ENCODE peak calls at places on chromosomes 13 and 19, in seven cellular contexts. One of them, this sample, is unnamed.

GRCh38 chr13:40345654-40346372 is 320.6 kb downstream of the FOXO1 start:
- DNase-seq in mucosa of descending colon: peak; percentile 25
- DNase-seq in BE2C: no peak
- DNase-seq in HCT116: no peak
- DNase-seq in uterus: no peak
- DNase-seq in fibroblast of lung: no peak
- DNase-seq in tibial artery: no peak
- DNase-seq in this sample: no peak

GRCh38 chr19:17021793-17022590 is 4.6 kb downstream of the CPAMD8 start:
- DNase-seq in mucosa of descending colon: no peak
- DNase-seq in BE2C: no peak
- DNase-seq in HCT116: no peak
- DNase-seq in uterus: no peak
- DNase-seq in fibroblast of lung: no peak
- DNase-seq in tibial artery: peak; percentile 30
- DNase-seq in this sample: no peak

GRCh38 chr13:113769881-113770280 is 10.9 kb downstream of the TMEM255B start:
- DNase-seq in mucosa of descending colon: no peak
- DNase-seq in BE2C: no peak
- DNase-seq in HCT116: no peak
- DNase-seq in uterus: no peak
- DNase-seq in fibroblast of lung: no peak
- DNase-seq in tibial artery: no peak
- DNase-seq in this sample: no peak

GRCh38 chr13:100957741-100958140 is 283.1 kb upstream of the TMTC4 start:
- DNase-seq in mucosa of descending colon: no peak
- DNase-seq in BE2C: no peak
- DNase-seq in HCT116: no peak
- DNase-seq in uterus: no peak
- DNase-seq in fibroblast of lung: no peak
- DNase-seq in tibial artery: no peak
- DNase-seq in this sample: no peak

GRCh38 chr13:110129076-110129475 is 177.9 kb downstream of the COL4A1 start:
- DNase-seq in mucosa of descending colon: no peak
- DNase-seq in BE2C: no peak
- DNase-seq in HCT116: no peak
- DNase-seq in uterus: no peak
- DNase-seq in fibroblast of lung: no peak
- DNase-seq in tibial artery: no peak
- DNase-seq in this sample: no peak

GRCh38 chr13:95494082-95494681 is 58.3 kb upstream of the CLDN10 start:
- DNase-seq in mucosa of descending colon: peak; percentile 67
- DNase-seq in BE2C: peak; percentile 32
- DNase-seq in HCT116: peak; percentile 62
- DNase-seq in uterus: no peak
- DNase-seq in fibroblast of lung: peak; percentile 76
- DNase-seq in tibial artery: no peak
- DNase-seq in this sample: no peak

GRCh38 chr19:48506138-48506733 is 5.4 kb downstream of the LMTK3 start:
- DNase-seq in mucosa of descending colon: no peak
- DNase-seq in BE2C: no peak
- DNase-seq in HCT116: no peak
- DNase-seq in uterus: no peak
- DNase-seq in fibroblast of lung: peak; percentile 64
- DNase-seq in tibial artery: no peak
- DNase-seq in this sample: no peak

GRCh38 chr19:15684828-15685227 is 11.9 kb downstream of the CYP4F12 start:
- DNase-seq in mucosa of descending colon: peak; percentile 46
- DNase-seq in BE2C: no peak
- DNase-seq in HCT116: no peak
- DNase-seq in uterus: no peak
- DNase-seq in fibroblast of lung: no peak
- DNase-seq in tibial artery: no peak
- DNase-seq in this sample: no peak

GRCh38 chr19:6531956-6532243 is 1.1 kb downstream of the TNFSF9 start:
- DNase-seq in mucosa of descending colon: no peak
- DNase-seq in BE2C: no peak
- DNase-seq in HCT116: no peak
- DNase-seq in uterus: no peak
- DNase-seq in fibroblast of lung: no peak
- DNase-seq in tibial artery: no peak
- DNase-seq in this sample: no peak

GRCh38 chr13:98486412-98486811 is 90.5 kb downstream of the STK24 start:
- DNase-seq in mucosa of descending colon: no peak
- DNase-seq in BE2C: no peak
- DNase-seq in HCT116: no peak
- DNase-seq in uterus: no peak
- DNase-seq in fibroblast of lung: no peak
- DNase-seq in tibial artery: no peak
- DNase-seq in this sample: no peak

GRCh38 chr13:98487016-98487415 is 89.9 kb downstream of the STK24 start:
- DNase-seq in mucosa of descending colon: no peak
- DNase-seq in BE2C: no peak
- DNase-seq in HCT116: no peak
- DNase-seq in uterus: no peak
- DNase-seq in fibroblast of lung: peak; percentile 42
- DNase-seq in tibial artery: no peak
- DNase-seq in this sample: no peak

GRCh38 chr13:98484289-98485219 is 92.4 kb downstream of the STK24 start:
- DNase-seq in mucosa of descending colon: peak; percentile 83
- DNase-seq in BE2C: no peak
- DNase-seq in HCT116: peak; percentile 97
- DNase-seq in uterus: peak; percentile 69
- DNase-seq in fibroblast of lung: peak; percentile 95
- DNase-seq in tibial artery: peak; percentile 90
- DNase-seq in this sample: peak; percentile 64

GRCh38 chr13:98483636-98484288 is 93.1 kb downstream of the STK24 start:
- DNase-seq in mucosa of descending colon: no peak
- DNase-seq in BE2C: no peak
- DNase-seq in HCT116: no peak
- DNase-seq in uterus: no peak
- DNase-seq in fibroblast of lung: peak; percentile 58
- DNase-seq in tibial artery: no peak
- DNase-seq in this sample: no peak

GRCh38 chr13:98485561-98485960 is 91.3 kb downstream of the STK24 start:
- DNase-seq in mucosa of descending colon: no peak
- DNase-seq in BE2C: no peak
- DNase-seq in HCT116: no peak
- DNase-seq in uterus: no peak
- DNase-seq in fibroblast of lung: no peak
- DNase-seq in tibial artery: no peak
- DNase-seq in this sample: no peak
- H3K4me1 ChIP-seq in mucosa of descending colon: peaks cover 65% of the 10 kb centered on the region
- H3K4me1 ChIP-seq in BE2C: peaks cover 53% of the 10 kb centered on the region
- H3K4me1 ChIP-seq in HCT116: peaks cover 36% of the 10 kb centered on the region
- H3K4me1 ChIP-seq in uterus: peaks cover 20% of the 10 kb centered on the region
- H3K4me1 ChIP-seq in fibroblast of lung: peaks cover 36% of the 10 kb centered on the region
- H3K4me1 ChIP-seq in tibial artery: peaks cover 59% of the 10 kb centered on the region
- H3K4me1 ChIP-seq in this sample: peaks cover 29% of the 10 kb centered on the region

GRCh38 chr13:38045278-38046048 is 175.9 kb upstream of the TRPC4 start:
- DNase-seq in mucosa of descending colon: peak; percentile 17
- DNase-seq in BE2C: peak; percentile 32
- DNase-seq in HCT116: no peak
- DNase-seq in uterus: no peak
- DNase-seq in fibroblast of lung: peak; percentile 46
- DNase-seq in tibial artery: no peak
- DNase-seq in this sample: no peak
- TF ChIP-seq CTCF in mucosa of descending colon: no peak
- TF ChIP-seq CTCF in BE2C: peak; percentile 66
- TF ChIP-seq CTCF in HCT116: no peak
- TF ChIP-seq CTCF in uterus: peak; percentile 7
- TF ChIP-seq CTCF in fibroblast of lung: peak; percentile 22
- TF ChIP-seq CTCF in tibial artery: no peak
- TF ChIP-seq CTCF in this sample: no peak

GRCh38 chr13:28540612-28541011 is 45.7 kb upstream of the FLT1 start:
- DNase-seq in mucosa of descending colon: no peak
- DNase-seq in BE2C: no peak
- DNase-seq in HCT116: no peak
- DNase-seq in uterus: no peak
- DNase-seq in fibroblast of lung: no peak
- DNase-seq in tibial artery: no peak
- DNase-seq in this sample: no peak
- H3K36me3 ChIP-seq in mucosa of descending colon: no peaks in the 10 kb centered on the region
- H3K36me3 ChIP-seq in BE2C: no peaks in the 10 kb centered on the region
- H3K36me3 ChIP-seq in HCT116: no peaks in the 10 kb centered on the region
- H3K36me3 ChIP-seq in uterus: no peaks in the 10 kb centered on the region
- H3K36me3 ChIP-seq in fibroblast of lung: no peaks in the 10 kb centered on the region
- H3K36me3 ChIP-seq in tibial artery: no peaks in the 10 kb centered on the region
- H3K36me3 ChIP-seq in this sample: no peaks in the 10 kb centered on the region

GRCh38 chr19:45953676-45954075 is 20.0 kb downstream of the NOVA2 start:
- DNase-seq in mucosa of descending colon: no peak
- DNase-seq in BE2C: no peak
- DNase-seq in HCT116: no peak
- DNase-seq in uterus: no peak
- DNase-seq in fibroblast of lung: no peak
- DNase-seq in tibial artery: no peak
- DNase-seq in this sample: no peak
- H3K4me1 ChIP-seq in mucosa of descending colon: peaks cover 5% of the 10 kb centered on the region
- H3K4me1 ChIP-seq in BE2C: peaks cover 19% of the 10 kb centered on the region
- H3K4me1 ChIP-seq in HCT116: peaks cover 10% of the 10 kb centered on the region
- H3K4me1 ChIP-seq in uterus: no peaks in the 10 kb centered on the region
- H3K4me1 ChIP-seq in fibroblast of lung: no peaks in the 10 kb centered on the region
- H3K4me1 ChIP-seq in tibial artery: peaks cover 7% of the 10 kb centered on the region
- H3K4me1 ChIP-seq in this sample: no peaks in the 10 kb centered on the region

GRCh38 chr19:1168562-1168873 is 5.5 kb downstream of the SBNO2 start:
- DNase-seq in mucosa of descending colon: no peak
- DNase-seq in BE2C: no peak
- DNase-seq in HCT116: no peak
- DNase-seq in uterus: no peak
- DNase-seq in fibroblast of lung: no peak
- DNase-seq in tibial artery: no peak
- DNase-seq in this sample: no peak

GRCh38 chr19:1169921-1170885 is 3.9 kb downstream of the SBNO2 start:
- DNase-seq in mucosa of descending colon: no peak
- DNase-seq in BE2C: peak; percentile 96
- DNase-seq in HCT116: no peak
- DNase-seq in uterus: peak; percentile 89
- DNase-seq in fibroblast of lung: peak; percentile 88
- DNase-seq in tibial artery: no peak
- DNase-seq in this sample: peak; percentile 92

GRCh38 chr19:1170938-1171754 is 2.9 kb downstream of the SBNO2 start:
- DNase-seq in mucosa of descending colon: no peak
- DNase-seq in BE2C: no peak
- DNase-seq in HCT116: no peak
- DNase-seq in uterus: no peak
- DNase-seq in fibroblast of lung: peak; percentile 42
- DNase-seq in tibial artery: no peak
- DNase-seq in this sample: peak; percentile 60

GRCh38 chr19:1167687-1168561 is 6.1 kb downstream of the SBNO2 start:
- DNase-seq in mucosa of descending colon: no peak
- DNase-seq in BE2C: peak; percentile 8
- DNase-seq in HCT116: no peak
- DNase-seq in uterus: no peak
- DNase-seq in fibroblast of lung: no peak
- DNase-seq in tibial artery: no peak
- DNase-seq in this sample: peak; percentile 42

DNA sequence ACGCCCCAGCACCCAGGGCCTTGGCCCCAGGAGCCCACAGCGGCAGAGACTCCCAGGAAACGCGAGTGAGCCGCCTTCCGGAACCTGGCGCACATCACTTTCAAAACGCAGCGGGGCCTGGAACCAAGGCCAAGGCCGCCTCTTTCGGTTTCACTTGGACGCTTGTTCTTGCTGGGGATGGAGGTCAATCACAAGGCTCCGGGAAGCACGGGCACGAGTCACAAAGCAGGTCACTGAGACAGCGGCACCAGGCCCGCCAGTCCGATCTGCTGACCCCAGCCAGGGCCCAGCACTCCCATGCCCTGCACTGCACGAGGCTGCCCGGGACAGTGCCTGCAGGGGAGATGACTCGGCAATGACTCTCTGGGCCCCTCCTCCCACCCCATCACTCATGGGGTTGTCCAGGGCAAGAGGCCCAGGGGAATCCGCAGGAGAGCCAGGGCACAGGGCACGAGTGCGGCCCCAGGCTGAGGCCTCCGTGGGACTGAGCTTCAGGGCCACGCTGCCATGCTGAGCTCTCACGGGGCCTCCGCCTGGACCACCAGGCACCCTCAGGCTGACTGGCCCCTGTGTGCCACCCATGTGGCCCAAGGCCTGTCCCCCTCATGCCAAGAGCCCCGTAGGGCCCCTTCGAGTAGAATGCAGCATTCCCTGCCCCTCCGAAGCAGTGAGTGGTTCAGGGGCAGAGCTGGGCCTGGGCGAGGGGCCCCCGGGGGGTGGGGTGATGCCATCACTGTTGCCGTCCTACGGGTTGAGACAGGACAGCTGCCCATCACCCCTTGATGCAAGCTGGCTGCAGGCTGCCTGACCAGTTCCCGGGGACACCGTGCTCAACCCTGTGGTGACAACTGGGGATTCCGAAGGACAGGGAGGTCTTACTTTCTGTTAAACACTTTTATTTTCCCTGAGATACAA is 4.9 kb downstream of the SBNO2 start:
- DNase-seq in mucosa of descending colon: no peak
- DNase-seq in BE2C: no peak
- DNase-seq in HCT116: no peak
- DNase-seq in uterus: peak; percentile 72
- DNase-seq in fibroblast of lung: peak; percentile 86
- DNase-seq in tibial artery: no peak
- DNase-seq in this sample: peak; percentile 80
- TF ChIP-seq CTCF in mucosa of descending colon: no peak
- TF ChIP-seq CTCF in BE2C: no peak
- TF ChIP-seq CTCF in HCT116: no peak
- TF ChIP-seq CTCF in uterus: no peak
- TF ChIP-seq CTCF in fibroblast of lung: no peak
- TF ChIP-seq CTCF in tibial artery: no peak
- TF ChIP-seq CTCF in this sample: no peak

DNA sequence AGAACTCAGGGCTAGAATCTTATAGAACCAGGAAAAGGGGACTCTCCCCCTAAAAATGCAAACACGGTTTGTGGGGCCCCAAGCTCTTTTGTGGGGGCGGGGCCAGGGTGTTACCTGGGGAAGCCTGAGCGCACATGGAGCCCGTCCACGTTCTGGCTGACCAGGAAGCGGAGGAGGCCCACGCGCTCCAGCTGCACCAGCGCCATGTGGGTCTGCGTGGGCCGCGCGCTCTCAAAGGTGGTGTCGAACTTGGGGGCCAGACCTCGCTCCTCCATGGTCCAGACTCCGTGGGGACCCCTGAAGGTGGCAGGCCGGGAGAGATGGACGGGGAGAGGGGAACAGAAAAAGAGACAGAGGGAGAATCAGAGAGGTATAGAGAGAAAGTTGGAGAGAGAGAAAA is 3.4 kb downstream of the SIRT6 start:
- DNase-seq in mucosa of descending colon: no peak
- DNase-seq in BE2C: no peak
- DNase-seq in HCT116: no peak
- DNase-seq in uterus: no peak
- DNase-seq in fibroblast of lung: no peak
- DNase-seq in tibial artery: no peak
- DNase-seq in this sample: no peak
- H3K36me3 ChIP-seq in mucosa of descending colon: no peaks in the 10 kb centered on the region
- H3K36me3 ChIP-seq in BE2C: peaks cover 7% of the 10 kb centered on the region
- H3K36me3 ChIP-seq in HCT116: no peaks in the 10 kb centered on the region
- H3K36me3 ChIP-seq in uterus: no peaks in the 10 kb centered on the region
- H3K36me3 ChIP-seq in fibroblast of lung: peaks cover 4% of the 10 kb centered on the region
- H3K36me3 ChIP-seq in tibial artery: peaks cover 67% of the 10 kb centered on the region
- H3K36me3 ChIP-seq in this sample: no peaks in the 10 kb centered on the region

This sample was measured in ovary.